ENCODE peak calls at places on chromosomes 1 and 21, in four cellular contexts. E is HEK293T, C is WTC11, F is HepG2. W is an unnamed sample.

GRCh38 chr1:34590211-34590623 is 164.6 kb upstream of the GJB5 start:
- DNase-seq in E (no peak), C (peak), F (peak), W (no peak)

GRCh38 chr1:228376651-228377631 is 29.7 kb downstream of the TRIM11 start:
- DNase-seq in F (no peak), E (no peak), C (no peak), W (no peak)

GRCh38 chr1:156852414-156852874 is 6.5 kb downstream of the INSRR start:
- DNase-seq in E (no peak), C (no peak), F (peak), W (no peak)

GRCh38 chr1:184025242-184025675 is 12.3 kb downstream of the COLGALT2 start:
- DNase-seq in C (no peak), E (peak), F (peak), W (no peak)

GRCh38 chr1:219567341-219567947 is 45.5 kb downstream of the ZC3H11B start:
- DNase-seq in C (no peak), F (peak), E (peak), W (no peak)

GRCh38 chr1:61053712-61054608 is 28.4 kb upstream of the NFIA start:
- DNase-seq in F (no peak), C (peak), E (no peak), W (peak)

GRCh38 chr1:43952731-43953350 is 6.1 kb downstream of the IPO13 start:
- DNase-seq in F (no peak), E (no peak), C (peak), W (no peak)

GRCh38 chr21:45580576-45581321 is 38.5 kb upstream of the SLC19A1 start:
- DNase-seq in C (peak), F (no peak), E (no peak), W (no peak)

GRCh38 chr1:179776831-179777230 is 33.7 kb downstream of the FAM163A start:
- DNase-seq in E (no peak), F (no peak), C (no peak), W (no peak)

GRCh38 chr1:48931571-48932251 is 155.0 kb upstream of the BEND5 start:
- DNase-seq in C (no peak), F (no peak), E (no peak), W (no peak)

GRCh38 chr1:70922196-70922595 is 125.4 kb downstream of the PTGER3 start:
- DNase-seq in E (no peak), F (no peak), C (no peak), W (no peak)

GRCh38 chr21:26801524-26801923 is 43.7 kb downstream of the ADAMTS1 start:
- DNase-seq in C (no peak), F (no peak), E (peak), W (no peak)

GRCh38 chr1:39238476-39238875 is 34.0 kb downstream of the MACF1 start:
- DNase-seq in E (no peak), F (no peak), C (no peak), W (no peak)

GRCh38 chr1:20190761-20191160 is 4.4 kb upstream of the PLA2G2C start:
- DNase-seq in C (no peak), F (no peak), E (no peak), W (no peak)

GRCh38 chr1:9061949-9062555 is 7.4 kb downstream of the SLC2A5 start:
- DNase-seq in E (no peak), F (no peak), C (no peak), W (peak)

GRCh38 chr21:36856643-36857042 is 109.8 kb downstream of the HLCS start:
- DNase-seq in F (no peak), E (no peak), C (no peak), W (no peak)

GRCh38 chr1:233661376-233662159 is 47.7 kb downstream of the KCNK1 start:
- DNase-seq in C (no peak), E (no peak), F (no peak), W (no peak)

GRCh38 chr1:93143136-93143535 is 37.1 kb downstream of the TMED5 start:
- DNase-seq in F (no peak), E (no peak), C (no peak), W (no peak)

GRCh38 chr1:236603896-236604217 is 459 bp downstream of the HEATR1 start:
- DNase-seq in E (peak), C (no peak), F (no peak), W (peak)

GRCh38 chr1:204265665-204266064 is 51.9 kb upstream of the GOLT1A start:
- DNase-seq in C (no peak), F (no peak), E (no peak), W (no peak)

GRCh38 chr1:2585318-2586092 is 1.1 kb upstream of the PRXL2B start:
- DNase-seq in C (no peak), E (peak), F (peak), W (peak)

GRCh38 chr1:89863165-89863835 is 42.5 kb downstream of the LRRC8D start:
- DNase-seq in C (no peak), E (no peak), F (no peak), W (no peak)

GRCh38 chr1:102191723-102192122 is 195.0 kb upstream of the OLFM3 start:
- DNase-seq in F (peak), C (no peak), E (peak), W (no peak)

GRCh38 chr1:157189986-157190982 is 52.1 kb upstream of the ETV3 start:
- DNase-seq in C (no peak), E (no peak), F (no peak), W (no peak)

GRCh38 chr1:175157200-175157599 is 35.4 kb downstream of the KIAA0040 start:
- DNase-seq in F (no peak), C (no peak), E (no peak), W (no peak)

GRCh38 chr1:229694053-229694693 is 68.1 kb downstream of the URB2 start:
- DNase-seq in F (no peak), C (peak), E (peak), W (no peak)

GRCh38 chr1:22935450-22935849 is 37.2 kb downstream of the LACTBL1 start:
- DNase-seq in E (no peak), F (no peak), C (no peak), W (no peak)

GRCh38 chr1:12600880-12601633 is 17.0 kb downstream of the DHRS3 start:
- DNase-seq in F (peak), E (peak), C (peak), W (peak)

GRCh38 chr1:33149453-33150190 is 32.2 kb downstream of the TRIM62 start:
- DNase-seq in C (no peak), E (no peak), F (no peak), W (no peak)

GRCh38 chr1:16718908-16719533 is 21.3 kb upstream of the RNU1-4 start:
- DNase-seq in F (no peak), C (no peak), E (peak), W (peak)

GRCh38 chr1:4691766-4692405 is 37.5 kb downstream of the AJAP1 start:
- DNase-seq in C (no peak), E (no peak), F (no peak), W (no peak)

GRCh38 chr21:28127390-28127789 is 865.3 kb downstream of the LTN1 start:
- DNase-seq in F (no peak), C (no peak), E (no peak), W (no peak)

GRCh38 chr1:192632641-192633532 is 3.1 kb upstream of the RGS13 start:
- DNase-seq in C (no peak), E (no peak), F (peak), W (no peak)

GRCh38 chr1:182614796-182615451 is 10.7 kb upstream of the RGS16 start:
- DNase-seq in E (peak), F (no peak), C (peak), W (peak)

GRCh38 chr1:185720633-185721272 is 13.4 kb upstream of the HMCN1 start:
- DNase-seq in E (no peak), F (peak), C (no peak), W (no peak)

GRCh38 chr1:219266524-219266923 is 92.8 kb downstream of the LYPLAL1 start:
- DNase-seq in E (no peak), C (no peak), F (no peak), W (no peak)

GRCh38 chr1:94130851-94131595 is 10.1 kb upstream of the ABCA4 start:
- DNase-seq in F (no peak), E (no peak), C (no peak), W (no peak)

GRCh38 chr1:20343149-20343936 is 52.7 kb downstream of the VWA5B1 start:
- DNase-seq in C (peak), F (no peak), E (peak), W (peak)

GRCh38 chr1:180365039-180365438 is 135.0 kb downstream of the LHX4 start:
- DNase-seq in C (no peak), E (peak), F (peak), W (peak)

GRCh38 chr1:155001688-155002474 is 721 bp upstream of the ZBTB7B start:
- DNase-seq in C (peak), F (peak), E (peak), W (peak)

GRCh38 chr1:155004352-155005075 is 1.9 kb downstream of the ZBTB7B start:
- DNase-seq in F (no peak), E (no peak), C (no peak), W (no peak)

GRCh38 chr1:155002479-155003226 is at the start of gene ZBTB7B:
- DNase-seq in E (no peak), C (peak), F (no peak), W (peak)

GRCh38 chr1:155003766-155004351 is 1.3 kb downstream of the ZBTB7B start:
- DNase-seq in E (no peak), C (peak), F (peak), W (peak)

GRCh38 chr1:155003227-155003765 is 694 bp downstream of the ZBTB7B start:
- DNase-seq in E (no peak), F (no peak), C (peak), W (peak)
- TF ChIP-seq ELF4 in E (no peak), F (no peak), C (no peak), W (no peak)

GRCh38 chr1:35707253-35708178 is 11.2 kb downstream of the C1orf216 start:
- DNase-seq in E (peak), C (peak), F (no peak), W (peak)
- TF ChIP-seq ELF4 in E (no peak), C (no peak), F (no peak), W (no peak)

GRCh38 chr1:152225678-152226077 is 1.7 kb upstream of the HRNR start:
- DNase-seq in E (no peak), F (no peak), C (no peak), W (no peak)
- TF ChIP-seq ELF4 in E (no peak), F (no peak), C (no peak), W (no peak)

DNA sequence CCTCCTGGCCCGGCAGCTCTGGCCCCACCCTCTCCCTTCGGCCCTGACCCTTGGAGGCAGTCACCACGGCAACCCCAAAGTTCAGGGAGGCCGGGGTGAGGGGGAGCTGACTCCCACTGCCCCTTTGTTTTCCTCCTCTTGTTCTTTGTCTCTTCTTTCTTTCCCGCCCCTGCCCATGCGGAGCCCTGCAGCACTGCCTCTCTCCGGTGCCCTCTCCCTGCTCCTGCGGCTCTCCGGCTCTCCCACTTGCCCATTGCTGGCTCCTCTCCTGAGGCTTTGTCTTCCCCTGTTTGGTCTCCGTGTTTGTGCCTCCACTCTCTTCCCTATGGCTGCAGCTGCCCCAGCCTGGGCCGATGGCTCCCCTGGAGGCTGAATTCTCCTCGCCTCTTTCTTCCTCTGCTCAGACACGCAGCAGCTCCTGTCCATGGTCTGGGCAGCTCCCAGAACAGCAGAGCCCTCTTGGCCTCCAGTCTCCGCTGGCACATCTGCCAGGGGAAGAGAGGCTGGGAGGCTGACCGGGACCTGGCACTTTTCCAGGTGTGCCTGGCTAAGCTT is 5.8 kb downstream of the CELSR2 start:
- DNase-seq in F (no peak), C (no peak), E (no peak), W (no peak)
- TF ChIP-seq ELF4 in F (no peak), C (no peak), E (no peak), W (no peak)

DNA sequence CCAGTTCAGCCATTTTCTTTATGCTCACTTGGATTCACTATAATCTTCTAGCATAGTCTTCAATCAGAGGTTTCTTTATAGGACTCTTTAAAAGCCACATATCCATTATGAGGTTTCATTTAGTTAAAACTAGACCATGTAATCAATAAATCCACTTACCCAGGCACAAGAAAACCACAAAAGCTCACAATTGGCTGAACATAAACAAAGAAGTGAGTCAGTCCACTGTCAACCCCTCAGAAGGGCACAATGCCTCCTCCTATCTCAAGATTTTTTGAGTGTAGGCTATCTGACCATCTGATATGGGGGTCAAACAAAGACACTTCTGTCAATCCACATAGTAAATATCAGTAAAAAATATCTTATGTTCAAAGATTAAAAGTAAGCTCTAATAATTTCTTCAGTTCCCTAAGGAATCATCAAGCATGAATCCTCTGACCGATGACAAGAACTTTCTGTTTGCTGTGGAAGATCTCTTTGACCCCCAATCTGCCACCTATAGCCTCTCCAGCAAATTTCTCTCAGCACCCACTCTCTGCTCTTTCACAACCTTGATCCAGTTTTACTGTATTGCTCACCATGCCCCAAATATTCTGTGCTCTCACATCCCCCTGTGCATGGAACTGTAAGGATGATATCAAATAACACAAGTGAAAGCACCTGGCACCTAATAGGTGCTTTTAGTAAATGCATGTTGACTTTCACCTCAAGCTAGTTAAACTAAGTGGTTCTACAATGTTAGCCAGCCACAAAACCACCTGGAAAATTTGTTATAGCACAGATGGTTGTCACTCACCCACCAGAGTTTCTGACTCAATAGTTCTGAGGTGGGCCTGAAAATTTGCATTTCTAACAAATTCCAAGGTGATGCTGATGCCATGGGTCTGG is 16.7 kb downstream of the RAB3B start:
- DNase-seq in F (no peak), E (no peak), C (no peak), W (no peak)
- TF ChIP-seq ELF4 in F (no peak), E (no peak), C (no peak), W (no peak)

GRCh38 chr1:100325415-100326324 is 26.6 kb upstream of the CDC14A start:
- DNase-seq in E (peak), C (no peak), F (no peak), W (peak)
- TF ChIP-seq ELF4 in E (no peak), C (no peak), F (no peak), W (no peak)

GRCh38 chr1:235073968-235074334 is 54.7 kb downstream of the TOMM20 start:
- DNase-seq in F (no peak), E (no peak), C (no peak), W (no peak)

GRCh38 chr1:235076504-235077162 is 52.0 kb downstream of the TOMM20 start:
- DNase-seq in E (no peak), C (no peak), F (no peak), W (no peak)

GRCh38 chr1:235075955-235076308 is 52.7 kb downstream of the TOMM20 start:
- DNase-seq in C (no peak), E (no peak), F (no peak), W (no peak)

GRCh38 chr1:235074335-235075120 is 54.1 kb downstream of the TOMM20 start:
- DNase-seq in E (no peak), F (peak), C (no peak), W (no peak)

GRCh38 chr1:235075121-235075954 is 53.3 kb downstream of the TOMM20 start:
- DNase-seq in F (peak), C (no peak), E (no peak), W (no peak)
- TF ChIP-seq ELF4 in F (peak), C (no peak), E (no peak), W (no peak)

DNA sequence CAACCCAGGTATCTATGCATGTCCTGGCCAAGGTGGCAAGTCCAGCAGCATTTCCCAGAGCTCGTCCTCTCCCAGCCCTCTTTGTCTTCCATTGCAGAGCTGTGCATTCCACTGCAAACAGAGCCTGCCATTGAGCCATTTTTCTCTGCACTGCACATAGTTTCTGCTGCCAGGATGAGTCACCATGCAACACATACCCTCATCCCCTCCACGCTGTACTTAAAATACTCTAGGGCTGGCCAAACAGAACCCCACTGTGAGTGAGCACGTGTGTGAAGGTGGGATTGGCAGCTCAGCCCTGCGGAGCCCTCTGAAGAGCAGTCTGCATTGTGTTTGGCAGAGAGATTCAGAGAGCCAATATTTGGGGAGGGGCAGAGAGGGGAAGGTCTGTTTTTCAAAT is 3.9 kb upstream of the ATP1B1 start:
- DNase-seq in C (no peak), E (no peak), F (peak), W (no peak)
- TF ChIP-seq ELF4 in C (no peak), E (no peak), F (no peak), W (no peak)